ENCODE peak calls at places on chromosome 1, in seven cellular contexts. One of them, this sample, is unnamed. For H3K4me1, the result is how much of the 10 kb centered on the place peaks cover.

GRCh38 chr1:197496722-197497121 is 228.7 kb downstream of the CRB1 start:
- DNase-seq in foreskin keratinocyte: no peak
- DNase-seq in upper lobe of left lung: no peak
- DNase-seq in heart right ventricle: no peak
- DNase-seq in cardiac muscle cell: no peak
- DNase-seq in mammary epithelial cell: no peak
- DNase-seq in right lobe of liver: no peak
- DNase-seq in this sample: no peak

GRCh38 chr1:237411621-237412020 is 369.6 kb downstream of the RYR2 start:
- DNase-seq in foreskin keratinocyte: peak
- DNase-seq in upper lobe of left lung: no peak
- DNase-seq in heart right ventricle: no peak
- DNase-seq in cardiac muscle cell: no peak
- DNase-seq in mammary epithelial cell: peak
- DNase-seq in right lobe of liver: no peak
- DNase-seq in this sample: no peak

GRCh38 chr1:59730759-59731478 is 83.8 kb upstream of the HOOK1 start:
- DNase-seq in foreskin keratinocyte: peak
- DNase-seq in upper lobe of left lung: no peak
- DNase-seq in heart right ventricle: peak
- DNase-seq in cardiac muscle cell: peak
- DNase-seq in mammary epithelial cell: peak
- DNase-seq in right lobe of liver: peak
- DNase-seq in this sample: no peak

GRCh38 chr1:205543351-205544305 is 39.2 kb downstream of the CDK18 start:
- DNase-seq in foreskin keratinocyte: peak
- DNase-seq in upper lobe of left lung: peak
- DNase-seq in heart right ventricle: peak
- DNase-seq in cardiac muscle cell: peak
- DNase-seq in mammary epithelial cell: peak
- DNase-seq in right lobe of liver: no peak
- DNase-seq in this sample: no peak

GRCh38 chr1:229116114-229116513 is 154.8 kb upstream of the RAB4A start:
- DNase-seq in foreskin keratinocyte: no peak
- DNase-seq in upper lobe of left lung: peak
- DNase-seq in heart right ventricle: no peak
- DNase-seq in cardiac muscle cell: peak
- DNase-seq in mammary epithelial cell: no peak
- DNase-seq in right lobe of liver: no peak
- DNase-seq in this sample: no peak

GRCh38 chr1:225911207-225912130 is 12.6 kb downstream of the PYCR2 start:
- DNase-seq in foreskin keratinocyte: no peak
- DNase-seq in upper lobe of left lung: peak
- DNase-seq in heart right ventricle: peak
- DNase-seq in cardiac muscle cell: peak
- DNase-seq in mammary epithelial cell: no peak
- DNase-seq in right lobe of liver: peak
- DNase-seq in this sample: peak

GRCh38 chr1:244601336-244601735 is 51.6 kb upstream of the DESI2 start:
- DNase-seq in foreskin keratinocyte: no peak
- DNase-seq in upper lobe of left lung: peak
- DNase-seq in heart right ventricle: no peak
- DNase-seq in cardiac muscle cell: no peak
- DNase-seq in mammary epithelial cell: no peak
- DNase-seq in right lobe of liver: no peak
- DNase-seq in this sample: no peak

GRCh38 chr1:183039985-183040447 is 16.8 kb downstream of the LAMC1 start:
- DNase-seq in foreskin keratinocyte: no peak
- DNase-seq in upper lobe of left lung: no peak
- DNase-seq in heart right ventricle: no peak
- DNase-seq in cardiac muscle cell: peak
- DNase-seq in mammary epithelial cell: peak
- DNase-seq in right lobe of liver: no peak
- DNase-seq in this sample: no peak

GRCh38 chr1:8789314-8790214 is 27.9 kb downstream of the RERE start:
- DNase-seq in foreskin keratinocyte: peak
- DNase-seq in upper lobe of left lung: no peak
- DNase-seq in heart right ventricle: no peak
- DNase-seq in cardiac muscle cell: peak
- DNase-seq in mammary epithelial cell: peak
- DNase-seq in right lobe of liver: no peak
- DNase-seq in this sample: no peak

GRCh38 chr1:232622981-232623380 is 7.0 kb downstream of the SIPA1L2 start:
- DNase-seq in foreskin keratinocyte: no peak
- DNase-seq in upper lobe of left lung: no peak
- DNase-seq in heart right ventricle: no peak
- DNase-seq in cardiac muscle cell: no peak
- DNase-seq in mammary epithelial cell: no peak
- DNase-seq in right lobe of liver: no peak
- DNase-seq in this sample: no peak

GRCh38 chr1:99702221-99702620 is 56.3 kb downstream of the PALMD start:
- DNase-seq in foreskin keratinocyte: no peak
- DNase-seq in upper lobe of left lung: no peak
- DNase-seq in heart right ventricle: no peak
- DNase-seq in cardiac muscle cell: no peak
- DNase-seq in mammary epithelial cell: no peak
- DNase-seq in right lobe of liver: no peak
- DNase-seq in this sample: no peak

GRCh38 chr1:147079400-147080012 is 92.8 kb downstream of the PRKAB2 start:
- DNase-seq in foreskin keratinocyte: no peak
- DNase-seq in upper lobe of left lung: peak
- DNase-seq in heart right ventricle: no peak
- DNase-seq in cardiac muscle cell: no peak
- DNase-seq in mammary epithelial cell: no peak
- DNase-seq in right lobe of liver: no peak
- DNase-seq in this sample: no peak

GRCh38 chr1:162823771-162824525 is 33.4 kb downstream of the HSD17B7 start:
- DNase-seq in foreskin keratinocyte: peak
- DNase-seq in upper lobe of left lung: no peak
- DNase-seq in heart right ventricle: no peak
- DNase-seq in cardiac muscle cell: no peak
- DNase-seq in mammary epithelial cell: no peak
- DNase-seq in right lobe of liver: no peak
- DNase-seq in this sample: no peak

GRCh38 chr1:151790940-151791651 is 796 bp upstream of the TDRKH start:
- DNase-seq in foreskin keratinocyte: peak
- DNase-seq in upper lobe of left lung: peak
- DNase-seq in heart right ventricle: no peak
- DNase-seq in cardiac muscle cell: no peak
- DNase-seq in mammary epithelial cell: peak
- DNase-seq in right lobe of liver: no peak
- DNase-seq in this sample: no peak

GRCh38 chr1:150804671-150805070 is 3.4 kb downstream of the CTSK start:
- DNase-seq in foreskin keratinocyte: no peak
- DNase-seq in upper lobe of left lung: no peak
- DNase-seq in heart right ventricle: no peak
- DNase-seq in cardiac muscle cell: no peak
- DNase-seq in mammary epithelial cell: no peak
- DNase-seq in right lobe of liver: no peak
- DNase-seq in this sample: no peak

GRCh38 chr1:244603498-244603897 is 49.4 kb upstream of the DESI2 start:
- DNase-seq in foreskin keratinocyte: peak
- DNase-seq in upper lobe of left lung: no peak
- DNase-seq in heart right ventricle: no peak
- DNase-seq in cardiac muscle cell: peak
- DNase-seq in mammary epithelial cell: peak
- DNase-seq in right lobe of liver: no peak
- DNase-seq in this sample: no peak

GRCh38 chr1:88867743-88868521 is 23.4 kb downstream of the GTF2B start:
- DNase-seq in foreskin keratinocyte: peak
- DNase-seq in upper lobe of left lung: no peak
- DNase-seq in heart right ventricle: no peak
- DNase-seq in cardiac muscle cell: peak
- DNase-seq in mammary epithelial cell: no peak
- DNase-seq in right lobe of liver: no peak
- DNase-seq in this sample: no peak

GRCh38 chr1:1916882-1917281 is 1.8 kb downstream of the CALML6 start:
- DNase-seq in foreskin keratinocyte: no peak
- DNase-seq in upper lobe of left lung: peak
- DNase-seq in heart right ventricle: no peak
- DNase-seq in cardiac muscle cell: no peak
- DNase-seq in mammary epithelial cell: no peak
- DNase-seq in right lobe of liver: peak
- DNase-seq in this sample: no peak

DNA sequence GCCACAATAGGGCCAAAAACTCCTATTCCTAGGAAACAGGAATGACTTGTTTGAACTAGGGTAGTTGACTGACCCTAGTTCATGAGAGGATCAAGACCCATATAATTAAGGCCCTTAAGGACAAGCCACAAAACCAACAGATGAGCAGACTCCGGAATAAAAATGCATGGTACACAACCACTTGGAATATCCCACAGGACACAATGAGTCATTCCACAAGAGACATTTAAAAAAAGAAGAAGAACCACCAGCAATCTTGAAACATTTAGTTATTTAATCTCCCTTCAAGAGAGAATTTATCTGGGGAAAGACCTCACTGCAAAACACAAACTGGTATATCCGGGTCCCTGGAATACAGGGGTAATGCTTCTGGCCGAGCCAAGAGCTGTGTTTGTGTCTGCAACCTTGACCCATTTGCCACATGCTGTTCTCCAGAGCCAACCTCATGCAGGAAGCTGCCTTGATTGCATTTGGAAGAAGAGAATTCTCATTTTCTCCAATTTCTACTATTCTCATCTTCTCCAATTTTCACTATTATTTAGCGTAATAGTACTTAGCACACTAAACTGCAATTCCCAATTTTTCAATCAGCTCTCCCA is 135.5 kb downstream of the TGFBR3 start:
- DNase-seq in foreskin keratinocyte: no peak
- DNase-seq in upper lobe of left lung: no peak
- DNase-seq in heart right ventricle: no peak
- DNase-seq in cardiac muscle cell: peak
- DNase-seq in mammary epithelial cell: no peak
- DNase-seq in right lobe of liver: no peak
- DNase-seq in this sample: no peak
- H3K4me1 ChIP-seq in foreskin keratinocyte: under half
- H3K4me1 ChIP-seq in upper lobe of left lung: half or more
- H3K4me1 ChIP-seq in heart right ventricle: half or more
- H3K4me1 ChIP-seq in cardiac muscle cell: under half
- H3K4me1 ChIP-seq in mammary epithelial cell: under half
- H3K4me1 ChIP-seq in right lobe of liver: under half
- H3K4me1 ChIP-seq in this sample: under half

DNA sequence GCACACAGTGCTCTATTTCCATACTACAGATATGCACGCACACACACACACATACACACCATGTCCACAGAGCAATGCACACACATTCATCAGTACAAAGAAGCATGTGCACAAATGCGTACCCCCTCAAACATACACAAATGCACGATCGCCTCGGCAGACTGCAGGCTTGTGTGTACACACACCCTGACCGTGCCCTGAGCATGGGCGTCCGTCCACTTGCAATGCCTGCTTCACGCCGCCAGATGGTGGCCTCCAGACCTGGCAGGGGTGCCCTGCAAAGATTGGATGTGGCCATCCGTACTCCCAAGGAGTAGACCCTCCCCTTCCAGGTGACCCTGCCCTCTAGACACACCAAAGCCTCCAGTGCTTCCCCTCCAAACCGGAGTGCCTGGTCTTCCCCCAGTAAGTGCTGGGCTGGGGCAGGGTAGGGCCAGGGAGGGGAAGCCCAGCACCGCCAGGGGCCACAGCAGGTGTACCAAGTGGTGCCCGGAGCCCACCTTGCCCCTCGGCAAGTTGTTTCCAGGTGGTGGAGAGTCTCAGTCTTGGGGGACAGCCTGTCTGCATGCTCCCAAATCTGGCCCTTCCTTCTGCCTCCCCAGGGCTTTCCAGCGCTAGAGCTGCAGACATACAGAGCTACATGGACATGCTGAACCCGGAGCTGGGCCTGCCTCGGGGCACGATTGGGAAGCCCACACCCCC is 20.6 kb downstream of the ESPN start:
- DNase-seq in foreskin keratinocyte: no peak
- DNase-seq in upper lobe of left lung: no peak
- DNase-seq in heart right ventricle: no peak
- DNase-seq in cardiac muscle cell: peak
- DNase-seq in mammary epithelial cell: no peak
- DNase-seq in right lobe of liver: peak
- DNase-seq in this sample: no peak
- TF ChIP-seq CTCF in foreskin keratinocyte: peak
- TF ChIP-seq CTCF in upper lobe of left lung: peak
- TF ChIP-seq CTCF in heart right ventricle: peak
- TF ChIP-seq CTCF in cardiac muscle cell: peak
- TF ChIP-seq CTCF in mammary epithelial cell: peak
- TF ChIP-seq CTCF in right lobe of liver: peak
- TF ChIP-seq CTCF in this sample: peak

GRCh38 chr1:193593355-193593874 is 407.0 kb upstream of the B3GALT2 start:
- DNase-seq in foreskin keratinocyte: no peak
- DNase-seq in upper lobe of left lung: no peak
- DNase-seq in heart right ventricle: no peak
- DNase-seq in cardiac muscle cell: no peak
- DNase-seq in mammary epithelial cell: no peak
- DNase-seq in right lobe of liver: no peak
- DNase-seq in this sample: no peak

GRCh38 chr1:193589597-193590040 is 403.2 kb upstream of the B3GALT2 start:
- DNase-seq in foreskin keratinocyte: peak
- DNase-seq in upper lobe of left lung: no peak
- DNase-seq in heart right ventricle: peak
- DNase-seq in cardiac muscle cell: peak
- DNase-seq in mammary epithelial cell: no peak
- DNase-seq in right lobe of liver: no peak
- DNase-seq in this sample: no peak

GRCh38 chr1:193584840-193585239 is 398.4 kb upstream of the B3GALT2 start:
- DNase-seq in foreskin keratinocyte: no peak
- DNase-seq in upper lobe of left lung: no peak
- DNase-seq in heart right ventricle: no peak
- DNase-seq in cardiac muscle cell: no peak
- DNase-seq in mammary epithelial cell: no peak
- DNase-seq in right lobe of liver: no peak
- DNase-seq in this sample: no peak

GRCh38 chr1:193592325-193592724 is 405.9 kb upstream of the B3GALT2 start:
- DNase-seq in foreskin keratinocyte: no peak
- DNase-seq in upper lobe of left lung: no peak
- DNase-seq in heart right ventricle: no peak
- DNase-seq in cardiac muscle cell: no peak
- DNase-seq in mammary epithelial cell: no peak
- DNase-seq in right lobe of liver: no peak
- DNase-seq in this sample: no peak

GRCh38 chr1:193590102-193590501 is 403.7 kb upstream of the B3GALT2 start:
- DNase-seq in foreskin keratinocyte: no peak
- DNase-seq in upper lobe of left lung: no peak
- DNase-seq in heart right ventricle: no peak
- DNase-seq in cardiac muscle cell: no peak
- DNase-seq in mammary epithelial cell: no peak
- DNase-seq in right lobe of liver: no peak
- DNase-seq in this sample: no peak
- H3K4me1 ChIP-seq in foreskin keratinocyte: under half
- H3K4me1 ChIP-seq in upper lobe of left lung: under half
- H3K4me1 ChIP-seq in heart right ventricle: under half
- H3K4me1 ChIP-seq in cardiac muscle cell: under half
- H3K4me1 ChIP-seq in mammary epithelial cell: under half
- H3K4me1 ChIP-seq in right lobe of liver: under half
- H3K4me1 ChIP-seq in this sample: under half

DNA sequence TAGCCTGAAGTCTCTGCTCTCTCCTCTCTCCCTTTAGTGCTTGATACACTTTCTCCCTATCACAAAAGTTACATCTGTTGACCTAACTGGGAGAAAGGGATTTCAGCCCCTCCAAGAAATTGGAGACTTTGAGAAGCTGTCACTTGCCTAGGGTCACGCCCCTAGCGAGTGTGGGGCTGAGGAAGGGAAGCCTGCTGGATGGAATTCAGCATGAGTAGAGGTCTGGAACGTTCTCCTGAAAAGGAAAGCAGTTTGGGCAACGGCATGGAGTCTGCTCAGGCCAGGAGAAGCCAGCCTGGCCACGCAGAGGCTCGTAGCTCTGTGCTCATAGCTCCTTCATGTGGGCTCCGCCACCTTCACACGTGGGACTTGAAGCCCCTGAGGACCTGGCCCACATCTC is 22.4 kb downstream of the COL16A1 start:
- DNase-seq in foreskin keratinocyte: no peak
- DNase-seq in upper lobe of left lung: no peak
- DNase-seq in heart right ventricle: no peak
- DNase-seq in cardiac muscle cell: peak
- DNase-seq in mammary epithelial cell: no peak
- DNase-seq in right lobe of liver: no peak
- DNase-seq in this sample: no peak
- TF ChIP-seq CTCF in foreskin keratinocyte: no peak
- TF ChIP-seq CTCF in upper lobe of left lung: no peak
- TF ChIP-seq CTCF in heart right ventricle: no peak
- TF ChIP-seq CTCF in cardiac muscle cell: peak
- TF ChIP-seq CTCF in mammary epithelial cell: no peak
- TF ChIP-seq CTCF in right lobe of liver: no peak
- TF ChIP-seq CTCF in this sample: no peak